ENCODE peak calls at places on chromosomes 7 and 10, in ten cellular contexts. U is left ventricle myocardium inferior; S is Caco-2; V is mesenchymal stem cell; P is lower lobe of right lung; Y is HepG2; C is H1; E is CD4-positive, CD25-positive, alpha-beta regulatory T cell; A is PC-3; T is thoracic aorta. K is an unnamed sample.

GRCh38 chr10:24556746-24557742 is 166.6 kb downstream of the ARHGAP21 start:
- DNase-seq in S (peak; percentile 71), A (peak; percentile 74), T (no peak), V (peak; percentile 64), U (no peak), Y (peak; percentile 43), C (no peak), P (no peak), E (peak; percentile 39), K (peak; percentile 53)

GRCh38 chr10:131781791-131782190 is 119.0 kb upstream of the PPP2R2D start:
- DNase-seq in U (no peak), S (no peak), E (no peak), Y (no peak), V (no peak), P (no peak), C (no peak), A (no peak), T (no peak), K (no peak)

GRCh38 chr10:97321807-97322195 is 2.7 kb downstream of the FRAT1 start:
- DNase-seq in A (no peak), C (no peak), P (no peak), U (no peak), V (no peak), E (no peak), S (no peak), Y (no peak), T (no peak), K (no peak)

GRCh38 chr7:132769280-132769679 is 193.0 kb upstream of the PLXNA4 start:
- DNase-seq in T (no peak), Y (no peak), A (no peak), E (no peak), V (no peak), U (no peak), S (no peak), P (no peak), C (no peak), K (no peak)

GRCh38 chr10:69636626-69637550 is 6.8 kb downstream of the FAM241B start:
- DNase-seq in V (no peak), P (no peak), Y (no peak), E (peak; percentile 32), S (peak; percentile 71), T (no peak), C (no peak), U (no peak), A (peak; percentile 74), K (no peak)

GRCh38 chr7:66739953-66740301 is 606 bp upstream of the RABGEF1 start:
- DNase-seq in U (no peak), T (no peak), A (no peak), Y (no peak), V (no peak), S (no peak), P (no peak), E (no peak), C (no peak), K (no peak)

GRCh38 chr10:74928742-74929191 is 102.4 kb downstream of the KAT6B start:
- DNase-seq in E (no peak), A (no peak), C (no peak), V (peak; percentile 48), P (no peak), S (no peak), Y (no peak), U (no peak), T (no peak), K (no peak)

GRCh38 chr7:77806425-77806824 is 7.9 kb downstream of the PHTF2 start:
- DNase-seq in U (no peak), A (no peak), V (no peak), E (no peak), T (no peak), P (no peak), C (no peak), Y (no peak), S (no peak), K (no peak)

GRCh38 chr10:44647877-44648542 is 263.1 kb upstream of the CXCL12 start:
- DNase-seq in V (no peak), P (no peak), U (peak; percentile 24), C (no peak), S (no peak), Y (no peak), A (no peak), T (no peak), E (no peak), K (no peak)

GRCh38 chr10:78727251-78727650 is 341.5 kb upstream of the ZMIZ1 start:
- DNase-seq in U (no peak), C (no peak), S (no peak), E (no peak), A (no peak), T (no peak), V (no peak), Y (no peak), P (no peak), K (no peak)

GRCh38 chr7:69564454-69565417 is 33.5 kb upstream of the AUTS2 start:
- DNase-seq in P (no peak), U (no peak), Y (peak; percentile 2), T (no peak), C (no peak), V (no peak), E (no peak), A (no peak), S (no peak), K (peak; percentile 45)

GRCh38 chr7:51234139-51234538 is 82.5 kb downstream of the COBL start:
- DNase-seq in Y (no peak), P (no peak), A (no peak), U (peak; percentile 26), S (no peak), E (no peak), T (no peak), C (no peak), V (no peak), K (no peak)

GRCh38 chr10:107341281-107341680 is 176.8 kb upstream of the SORCS1 start:
- DNase-seq in C (no peak), Y (no peak), P (no peak), E (no peak), S (no peak), T (no peak), U (no peak), A (peak; percentile 17), V (no peak), K (no peak)

GRCh38 chr7:142327555-142327954 is 69.7 kb upstream of the PRSS58 start:
- DNase-seq in C (no peak), P (no peak), V (no peak), S (no peak), Y (no peak), T (no peak), E (no peak), A (no peak), U (no peak), K (no peak)

GRCh38 chr10:132890301-132890700 is 52.1 kb downstream of the CFAP46 start:
- DNase-seq in S (no peak), U (no peak), V (no peak), E (no peak), A (no peak), P (no peak), T (no peak), Y (no peak), C (no peak), K (peak; percentile 4)

GRCh38 chr10:132889091-132889490 is 53.3 kb downstream of the CFAP46 start:
- DNase-seq in V (no peak), U (no peak), S (no peak), P (no peak), C (no peak), Y (no peak), A (no peak), E (no peak), T (no peak), K (no peak)

GRCh38 chr10:132891994-132892393 is 50.4 kb downstream of the CFAP46 start:
- DNase-seq in Y (no peak), E (no peak), V (no peak), S (no peak), A (no peak), T (no peak), C (no peak), P (no peak), U (no peak), K (no peak)

GRCh38 chr10:132891313-132891712 is 51.1 kb downstream of the CFAP46 start:
- DNase-seq in U (no peak), V (no peak), T (no peak), E (no peak), Y (no peak), A (no peak), S (no peak), C (no peak), P (no peak), K (no peak)

DNA sequence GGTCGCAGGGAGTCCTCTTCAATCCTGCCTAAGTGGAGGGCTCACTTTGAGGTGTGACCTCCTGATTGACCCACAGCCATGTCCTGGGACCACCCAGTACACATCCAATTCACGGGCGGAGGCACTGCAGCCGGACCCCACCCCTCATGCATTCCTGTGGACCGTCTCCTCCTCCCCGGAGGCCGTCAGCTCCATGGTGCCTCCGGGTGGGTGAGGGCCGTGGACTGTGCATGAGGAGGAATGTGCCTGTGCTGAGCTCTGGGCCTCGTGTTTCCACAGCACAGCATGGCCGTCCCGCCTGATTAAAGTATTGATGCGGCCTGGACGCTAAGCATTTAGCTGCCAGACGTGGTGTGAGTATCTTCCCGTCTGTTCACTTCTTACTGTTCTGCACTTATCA is 52.8 kb downstream of the CFAP46 start:
- DNase-seq in A (no peak), S (no peak), Y (no peak), U (no peak), P (no peak), C (no peak), T (no peak), E (no peak), V (no peak), K (peak; percentile 2)
- H3K4me1 ChIP-seq in A (no peaks in the 10 kb centered on the region), S (no peaks in the 10 kb centered on the region), Y (no peaks in the 10 kb centered on the region), U (peaks cover 16% of the 10 kb centered on the region), P (no peaks in the 10 kb centered on the region), C (peaks cover 15% of the 10 kb centered on the region), T (no peaks in the 10 kb centered on the region), E (no peaks in the 10 kb centered on the region), V (peaks cover 2% of the 10 kb centered on the region), K (no peaks in the 10 kb centered on the region)

GRCh38 chr7:151697515-151697895 is 177.8 kb upstream of the RHEB start:
- DNase-seq in S (no peak), A (no peak), C (no peak), T (no peak), E (no peak), U (peak; percentile 11), Y (no peak), V (no peak), P (no peak), K (no peak)
- H3K4me1 ChIP-seq in S (peaks cover 34% of the 10 kb centered on the region), A (peaks cover 28% of the 10 kb centered on the region), C (peaks cover 9% of the 10 kb centered on the region), T (peaks cover 6% of the 10 kb centered on the region), E (no peaks in the 10 kb centered on the region), U (peaks cover 73% of the 10 kb centered on the region), Y (peaks cover 22% of the 10 kb centered on the region), V (peaks cover 58% of the 10 kb centered on the region), P (peaks cover 24% of the 10 kb centered on the region), K (no peaks in the 10 kb centered on the region)

DNA sequence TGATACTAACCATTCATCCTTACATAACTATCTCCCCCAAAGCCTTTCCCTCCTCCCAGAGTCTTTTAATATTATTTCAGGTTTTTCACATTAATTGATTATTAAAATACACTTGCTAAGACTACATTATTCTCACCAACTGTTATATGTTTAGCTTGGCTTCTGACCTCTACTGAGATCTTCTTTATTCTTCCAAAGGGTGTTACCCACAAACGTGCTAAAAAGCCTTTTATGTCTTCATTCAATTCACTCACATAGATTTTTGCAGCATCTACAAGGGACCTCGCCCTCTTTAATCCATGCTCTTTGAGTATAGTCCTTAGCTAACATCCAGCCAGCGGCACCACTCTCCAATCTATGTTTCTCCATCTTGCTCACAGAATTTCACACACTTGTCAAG is 115.9 kb downstream of the HIPK2 start:
- DNase-seq in Y (no peak), U (no peak), A (no peak), C (no peak), P (no peak), E (no peak), S (no peak), T (no peak), V (no peak), K (no peak)
- H3K4me1 ChIP-seq in Y (peaks cover 99% of the 10 kb centered on the region), U (peaks cover 96% of the 10 kb centered on the region), A (peaks cover 20% of the 10 kb centered on the region), C (peaks cover 1% of the 10 kb centered on the region), P (peaks cover 45% of the 10 kb centered on the region), E (no peaks in the 10 kb centered on the region), S (peaks cover 13% of the 10 kb centered on the region), T (peaks cover 7% of the 10 kb centered on the region), V (peaks cover 15% of the 10 kb centered on the region), K (peaks cover 18% of the 10 kb centered on the region)

GRCh38 chr10:123142701-123143161 is 5.2 kb upstream of the HMX2 start:
- DNase-seq in C (no peak), A (no peak), Y (no peak), V (no peak), P (peak; percentile 39), T (no peak), U (no peak), E (no peak), S (no peak), K (no peak)
- H3K4me1 ChIP-seq in C (peaks cover 36% of the 10 kb centered on the region), A (peaks cover 6% of the 10 kb centered on the region), Y (peaks cover 56% of the 10 kb centered on the region), V (peaks cover 23% of the 10 kb centered on the region), P (peaks cover 25% of the 10 kb centered on the region), T (peaks cover under 1% of the 10 kb centered on the region), U (peaks cover 42% of the 10 kb centered on the region), E (peaks cover 67% of the 10 kb centered on the region), S (peaks cover 8% of the 10 kb centered on the region), K (peaks cover 7% of the 10 kb centered on the region)

K was measured in HAP-1.